ENCODE peak calls at places on chromosome 5, in five cellular contexts. O, V, P, N and Q are unnamed samples.

GRCh38 chr5:93246093-93246855 is 334.7 kb downstream of the NR2F1-AS1 start:
- DNase-seq in P (no peak), O (no peak), N (no peak), V (peak), Q (no peak)

GRCh38 chr5:173639-174600 is 17.4 kb upstream of the LRRC14B start:
- DNase-seq in V (no peak), P (no peak), N (no peak), O (no peak), Q (no peak)

GRCh38 chr5:61587120-61587519 is 255.1 kb downstream of the ZSWIM6 start:
- DNase-seq in P (no peak), O (no peak), N (no peak), V (no peak), Q (no peak)

GRCh38 chr5:104800440-104801048 is 1238.0 kb upstream of the NUDT12 start:
- DNase-seq in O (no peak), V (no peak), N (no peak), P (peak), Q (peak)

GRCh38 chr5:598564-598890 is 13.6 kb upstream of the CEP72 start:
- DNase-seq in P (no peak), O (no peak), V (no peak), N (no peak), Q (no peak)

GRCh38 chr5:74679968-74680367 is 5.1 kb upstream of the HEXB start:
- DNase-seq in V (no peak), O (no peak), P (no peak), N (no peak), Q (peak)

GRCh38 chr5:117110548-117110947 is 535.9 kb upstream of the SEMA6A start:
- DNase-seq in O (no peak), N (no peak), V (no peak), P (no peak), Q (no peak)

GRCh38 chr5:34001231-34001935 is 6.5 kb downstream of the AMACR start:
- DNase-seq in V (no peak), P (no peak), N (no peak), O (peak), Q (peak)

GRCh38 chr5:81785311-81785710 is 34.4 kb upstream of the SSBP2 start:
- DNase-seq in N (no peak), O (no peak), V (no peak), P (no peak), Q (no peak)

GRCh38 chr5:56814361-56814962 is 887 bp upstream of the MAP3K1 start:
- DNase-seq in P (no peak), O (peak), N (peak), V (no peak), Q (no peak)

GRCh38 chr5:53479656-53480473 is 564 bp upstream of the FST start:
- DNase-seq in N (peak), V (no peak), P (peak), O (peak), Q (no peak)

GRCh38 chr5:22649076-22649475 is 204.1 kb downstream of the CDH12 start:
- DNase-seq in N (no peak), P (peak), O (no peak), V (no peak), Q (peak)

GRCh38 chr5:57171818-57172465 is 1.9 kb upstream of the GPBP1 start:
- DNase-seq in N (no peak), O (peak), V (no peak), P (peak), Q (peak)

GRCh38 chr5:181160144-181160754 is 12.9 kb downstream of the OR2V2 start:
- DNase-seq in P (peak), O (no peak), V (no peak), N (peak), Q (peak)

GRCh38 chr5:122661496-122662180 is 113.2 kb upstream of the SNX2 start:
- DNase-seq in V (no peak), P (no peak), N (no peak), O (no peak), Q (peak)

GRCh38 chr5:131242728-131243255 is 21.1 kb upstream of the CDC42SE2 start:
- DNase-seq in O (no peak), N (no peak), P (peak), V (peak), Q (peak)

GRCh38 chr5:176547811-176548210 is 1.3 kb upstream of the CDHR2 start:
- DNase-seq in V (no peak), P (peak), O (no peak), N (no peak), Q (peak)

GRCh38 chr5:61082516-61083280 is 79.6 kb downstream of the SMIM15 start:
- DNase-seq in P (peak), N (no peak), O (no peak), V (no peak), Q (peak)

GRCh38 chr5:62331921-62332320 is 25.9 kb downstream of the KIF2A start:
- DNase-seq in N (no peak), V (no peak), P (no peak), O (no peak), Q (no peak)

GRCh38 chr5:1973391-1974013 is 90.8 kb upstream of the IRX4 start:
- DNase-seq in O (no peak), N (no peak), V (no peak), P (peak), Q (no peak)

GRCh38 chr5:58872670-58873273 is 289.9 kb downstream of the RAB3C start:
- DNase-seq in P (no peak), V (no peak), N (no peak), O (no peak), Q (no peak)

GRCh38 chr5:143243103-143243502 is 160.4 kb downstream of the NR3C1 start:
- DNase-seq in P (no peak), N (no peak), V (no peak), O (no peak), Q (no peak)

GRCh38 chr5:141677415-141677814 is 4.6 kb downstream of the ARAP3 start:
- DNase-seq in N (no peak), O (no peak), P (no peak), V (no peak), Q (no peak)

GRCh38 chr5:79955496-79956172 is 35.4 kb downstream of the MTX3 start:
- DNase-seq in O (no peak), N (no peak), P (no peak), V (no peak), Q (no peak)

GRCh38 chr5:81748556-81748955 is 2.3 kb downstream of the SSBP2 start:
- DNase-seq in N (no peak), V (no peak), P (no peak), O (no peak), Q (no peak)

GRCh38 chr5:90387508-90387907 is 22.0 kb downstream of the CETN3 start:
- DNase-seq in O (no peak), V (no peak), N (no peak), P (no peak), Q (no peak)

GRCh38 chr5:84370176-84370575 is 14.5 kb downstream of the EDIL3 start:
- DNase-seq in O (no peak), P (no peak), V (no peak), N (no peak), Q (no peak)

GRCh38 chr5:135245521-135246499 is 153.2 kb downstream of the MACROH2A1 start:
- DNase-seq in N (no peak), P (peak), V (no peak), O (no peak), Q (peak)

GRCh38 chr5:81626524-81626923 is 124.4 kb downstream of the SSBP2 start:
- DNase-seq in N (no peak), O (no peak), V (peak), P (peak), Q (peak)

GRCh38 chr5:72065751-72066255 is 41.5 kb upstream of the MAP1B start:
- DNase-seq in O (no peak), N (no peak), P (no peak), V (no peak), Q (no peak)

GRCh38 chr5:52760695-52761366 is 26.9 kb upstream of the ITGA1 start:
- DNase-seq in P (no peak), N (no peak), O (no peak), V (no peak), Q (no peak)

GRCh38 chr5:144169904-144170275 is 569 bp downstream of the YIPF5 start:
- DNase-seq in N (no peak), V (no peak), O (no peak), P (no peak), Q (no peak)

GRCh38 chr5:172902497-172903472 is 56.4 kb upstream of the RPL26L1 start:
- DNase-seq in V (peak), O (peak), P (no peak), N (peak), Q (peak)

GRCh38 chr5:20972419-20972925 is 984.5 kb upstream of the CDH18 start:
- DNase-seq in O (no peak), N (peak), P (peak), V (no peak), Q (peak)

GRCh38 chr5:148986636-148987035 is 76.2 kb downstream of the SH3TC2 start:
- DNase-seq in V (no peak), N (no peak), P (peak), O (no peak), Q (peak)

GRCh38 chr5:1420211-1421195 is 24.7 kb downstream of the SLC6A3 start:
- DNase-seq in N (no peak), O (peak), P (no peak), V (no peak), Q (peak)

GRCh38 chr5:94545870-94546625 is 72.4 kb downstream of the KIAA0825 start:
- DNase-seq in P (no peak), N (peak), O (peak), V (no peak), Q (no peak)

GRCh38 chr5:143051244-143052058 is 281.3 kb downstream of the ARHGAP26 start:
- DNase-seq in V (peak), N (peak), O (no peak), P (peak), Q (peak)

GRCh38 chr5:80231243-80231642 is 24.6 kb downstream of the SERINC5 start:
- DNase-seq in O (no peak), V (no peak), P (peak), N (no peak), Q (no peak)

DNA sequence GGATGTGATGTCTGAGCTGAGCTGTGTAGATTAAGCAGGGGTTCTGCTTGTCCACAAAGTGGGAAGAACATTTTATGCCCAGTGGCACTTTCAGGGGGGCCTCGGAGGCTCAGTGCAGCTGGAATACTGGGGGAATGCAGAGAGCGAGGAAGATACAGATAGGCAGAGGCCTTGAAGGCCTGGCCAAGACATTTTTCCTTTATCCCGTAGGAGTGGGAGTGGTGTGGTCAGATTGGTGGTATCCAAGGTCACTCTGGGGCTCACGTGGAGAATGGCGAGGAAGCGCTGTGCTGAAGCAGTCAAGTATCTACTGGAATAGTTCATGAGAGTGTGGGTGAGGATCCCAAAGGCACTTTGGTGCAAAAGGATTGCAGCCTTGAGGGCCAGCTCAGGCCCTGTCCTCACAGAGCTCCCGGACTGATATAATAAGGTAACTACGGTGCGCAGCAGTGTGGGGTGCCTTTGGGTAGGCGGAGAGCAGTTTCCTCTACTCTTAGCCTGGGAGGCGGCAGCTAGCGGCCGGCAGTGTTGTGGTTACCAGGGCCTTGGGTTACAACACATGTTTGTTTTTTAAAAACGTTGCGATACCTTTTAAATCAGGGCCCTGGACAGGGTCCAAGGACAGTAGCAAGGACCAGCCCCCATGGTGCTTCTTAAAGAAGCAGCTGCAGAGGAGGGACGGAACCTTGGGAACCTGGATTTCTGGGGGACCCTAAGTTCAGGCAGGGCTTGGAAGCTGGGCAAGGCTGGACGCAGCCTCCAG is 10.8 kb upstream of the CCDC69 start:
- DNase-seq in N (peak), V (no peak), P (peak), O (peak), Q (no peak)
- H3K4me3 ChIP-seq in N (peak), V (no peak), P (no peak), O (no peak), Q (no peak)

DNA sequence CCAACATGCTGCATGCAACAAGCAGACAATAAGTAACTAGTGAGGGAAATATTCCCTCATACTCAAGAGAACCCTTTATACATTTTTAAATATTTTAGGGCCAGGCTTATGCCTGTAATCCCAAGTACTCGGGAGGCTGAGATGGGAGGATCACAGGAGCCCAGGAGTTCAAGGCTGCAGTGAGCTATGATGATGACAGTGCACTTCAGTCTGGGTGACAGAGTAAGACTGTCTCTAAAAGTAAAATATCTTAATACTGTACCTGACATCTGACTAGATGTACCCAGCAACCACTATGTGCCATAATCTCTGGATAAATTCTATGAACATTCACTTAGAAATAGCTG is 1.9 kb upstream of the C5orf15 start:
- DNase-seq in P (no peak), O (no peak), N (no peak), V (no peak), Q (no peak)
- H3K4me3 ChIP-seq in P (no peak), O (no peak), N (no peak), V (no peak), Q (no peak)

GRCh38 chr5:159043551-159043950 is 56.2 kb downstream of the EBF1 start:
- DNase-seq in O (no peak), V (no peak), P (no peak), N (no peak), Q (no peak)

GRCh38 chr5:159045165-159045811 is 54.4 kb downstream of the EBF1 start:
- DNase-seq in V (no peak), P (no peak), N (no peak), O (no peak), Q (no peak)

GRCh38 chr5:159038907-159039306 is 60.8 kb downstream of the EBF1 start:
- DNase-seq in N (no peak), O (no peak), V (peak), P (no peak), Q (no peak)

GRCh38 chr5:159041754-159042153 is 58.0 kb downstream of the EBF1 start:
- DNase-seq in P (no peak), O (no peak), N (no peak), V (no peak), Q (no peak)

GRCh38 chr5:159040181-159040580 is 59.5 kb downstream of the EBF1 start:
- DNase-seq in V (no peak), P (no peak), N (no peak), O (no peak), Q (no peak)
- H3K4me3 ChIP-seq in V (no peak), P (no peak), N (no peak), O (no peak), Q (no peak)

DNA sequence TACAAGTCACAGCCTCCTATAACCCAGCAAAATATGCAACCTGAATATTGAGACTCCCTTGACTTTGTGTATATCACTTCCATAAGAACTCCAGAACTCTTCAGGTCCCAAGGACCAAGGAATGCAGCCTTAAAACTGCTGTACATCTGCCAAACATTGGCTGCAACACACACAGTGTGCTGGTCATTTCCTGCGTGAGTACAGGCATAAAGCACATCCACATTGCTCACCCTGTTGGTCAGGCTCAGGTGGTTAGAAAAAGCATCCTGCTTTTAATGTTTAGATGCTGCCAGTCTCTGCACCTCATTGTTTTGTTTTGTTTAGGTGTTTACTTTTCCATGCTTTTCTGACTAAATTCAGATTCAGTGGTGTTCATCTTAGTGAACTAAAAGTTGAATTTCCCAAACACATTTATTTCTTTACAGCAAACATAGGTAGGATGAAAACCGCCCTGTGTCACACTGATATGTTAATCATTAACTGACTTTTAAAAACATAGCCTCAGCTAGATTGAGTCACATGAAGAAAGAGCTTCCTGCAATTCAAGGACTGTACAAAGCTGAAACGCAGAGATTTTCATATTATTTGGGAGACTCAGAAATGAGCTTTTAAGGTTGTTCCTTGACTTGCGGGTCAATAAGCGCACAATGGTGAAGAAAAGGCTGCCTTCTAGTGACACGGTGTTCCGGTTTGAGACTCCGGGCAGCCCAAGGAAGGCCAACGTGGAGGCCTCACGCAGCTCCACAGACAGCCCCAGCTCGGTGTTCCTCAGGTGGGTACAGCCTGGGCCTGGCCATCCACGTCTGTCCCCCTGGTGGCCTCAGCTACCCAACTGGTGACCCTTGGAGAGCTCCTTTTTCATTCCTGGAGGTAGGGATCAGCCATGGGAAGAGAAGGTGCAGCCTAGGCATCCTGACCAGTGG is 52.2 kb upstream of the GRAMD2B start:
- DNase-seq in P (peak), O (no peak), V (no peak), N (no peak), Q (peak)
- H3K4me3 ChIP-seq in P (no peak), O (peak), V (no peak), N (no peak), Q (peak)

DNA sequence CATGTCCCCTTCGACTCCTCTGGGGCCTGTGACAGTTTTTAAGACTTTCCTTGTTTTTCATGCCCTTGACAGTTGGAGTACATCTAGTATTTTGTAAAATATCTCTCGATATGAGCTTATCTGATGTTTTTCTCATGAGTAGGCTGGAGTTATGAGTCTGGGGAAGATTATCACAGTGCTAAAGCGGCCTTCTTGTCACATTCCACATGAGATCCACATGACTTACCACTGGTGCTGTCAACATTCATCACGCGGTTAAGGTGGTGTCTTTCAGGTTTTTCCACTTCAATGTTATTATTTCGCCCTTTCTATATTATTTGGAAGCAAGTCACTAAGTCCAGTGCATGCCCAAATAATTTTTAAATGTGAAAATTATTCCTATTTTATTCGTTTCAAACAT is 17.1 kb upstream of the CAST start:
- DNase-seq in P (no peak), V (no peak), N (no peak), O (no peak), Q (no peak)
- H3K4me3 ChIP-seq in P (no peak), V (no peak), N (no peak), O (no peak), Q (no peak)